ENCODE peak calls at places on chromosomes 3 and 15, in four cellular contexts. One of them, this sample, is unnamed.

GRCh38 chr15:85582719-85583089 is 202.3 kb downstream of the AKAP13 start:
- DNase-seq in SK-N-SH: peak; percentile 56
- DNase-seq in HepG2: no peak
- DNase-seq in K562: peak; percentile 46
- DNase-seq in this sample: no peak

GRCh38 chr3:45841380-45841700 is 579 bp downstream of the LZTFL1 start:
- DNase-seq in SK-N-SH: no peak
- DNase-seq in HepG2: peak; percentile 3
- DNase-seq in K562: no peak
- DNase-seq in this sample: no peak

GRCh38 chr3:113210608-113211369 is 568 bp upstream of the BOC start:
- DNase-seq in SK-N-SH: peak; percentile 29
- DNase-seq in K562: no peak
- DNase-seq in HepG2: no peak
- DNase-seq in this sample: peak; percentile 42

GRCh38 chr3:62229908-62230307 is 143.4 kb downstream of the FEZF2 start:
- DNase-seq in SK-N-SH: peak; percentile 40
- DNase-seq in K562: peak; percentile 16
- DNase-seq in HepG2: no peak
- DNase-seq in this sample: no peak

GRCh38 chr3:184336484-184337230 is 743 bp upstream of the FAM131A start:
- DNase-seq in K562: peak; percentile 66
- DNase-seq in SK-N-SH: peak; percentile 67
- DNase-seq in HepG2: peak; percentile 62
- DNase-seq in this sample: no peak

GRCh38 chr15:47294765-47295259 is 422.5 kb upstream of the SEMA6D start:
- DNase-seq in SK-N-SH: no peak
- DNase-seq in HepG2: no peak
- DNase-seq in K562: no peak
- DNase-seq in this sample: no peak

GRCh38 chr3:52536112-52536368 is 365 bp upstream of the UQCC5 start:
- DNase-seq in SK-N-SH: no peak
- DNase-seq in K562: no peak
- DNase-seq in HepG2: no peak
- DNase-seq in this sample: no peak

GRCh38 chr3:125048282-125048681 is 7.5 kb downstream of the HEG1 start:
- DNase-seq in K562: no peak
- DNase-seq in SK-N-SH: no peak
- DNase-seq in HepG2: no peak
- DNase-seq in this sample: no peak

GRCh38 chr15:84878504-84878903 is 6.0 kb upstream of the SLC28A1 start:
- DNase-seq in HepG2: peak; percentile 22
- DNase-seq in SK-N-SH: peak; percentile 70
- DNase-seq in K562: peak; percentile 78
- DNase-seq in this sample: peak; percentile 80

GRCh38 chr15:43325039-43325438 is 5.3 kb downstream of the LCMT2 start:
- DNase-seq in K562: no peak
- DNase-seq in SK-N-SH: no peak
- DNase-seq in HepG2: no peak
- DNase-seq in this sample: no peak

GRCh38 chr15:99452728-99453643 is 112.8 kb upstream of the MEF2A start:
- DNase-seq in HepG2: peak; percentile 30
- DNase-seq in K562: no peak
- DNase-seq in SK-N-SH: peak; percentile 26
- DNase-seq in this sample: no peak

GRCh38 chr3:34111361-34111760 is 312.9 kb downstream of the PDCD6IP start:
- DNase-seq in SK-N-SH: no peak
- DNase-seq in K562: no peak
- DNase-seq in HepG2: no peak
- DNase-seq in this sample: no peak

GRCh38 chr15:49758856-49759255 is 138.0 kb downstream of the DTWD1 start:
- DNase-seq in SK-N-SH: no peak
- DNase-seq in HepG2: no peak
- DNase-seq in K562: no peak
- DNase-seq in this sample: no peak

GRCh38 chr15:35566991-35567390 is 21.0 kb upstream of the DPH6 start:
- DNase-seq in SK-N-SH: no peak
- DNase-seq in HepG2: no peak
- DNase-seq in K562: no peak
- DNase-seq in this sample: no peak

GRCh38 chr15:74844319-74845207 is 1.6 kb upstream of the ULK3 start:
- DNase-seq in HepG2: no peak
- DNase-seq in K562: no peak
- DNase-seq in SK-N-SH: peak; percentile 24
- DNase-seq in this sample: no peak

GRCh38 chr3:18046131-18046530 is 303.7 kb upstream of the TBC1D5 start:
- DNase-seq in SK-N-SH: no peak
- DNase-seq in K562: no peak
- DNase-seq in HepG2: no peak
- DNase-seq in this sample: no peak

GRCh38 chr3:127525373-127525772 is 65.2 kb downstream of the TPRA1 start:
- DNase-seq in HepG2: peak; percentile 27
- DNase-seq in K562: peak; percentile 30
- DNase-seq in SK-N-SH: no peak
- DNase-seq in this sample: no peak

GRCh38 chr3:197050511-197050910 is 20.9 kb upstream of the MELTF start:
- DNase-seq in HepG2: no peak
- DNase-seq in K562: no peak
- DNase-seq in SK-N-SH: no peak
- DNase-seq in this sample: no peak

GRCh38 chr3:65285956-65286355 is 598.2 kb upstream of the ADAMTS9 start:
- DNase-seq in HepG2: no peak
- DNase-seq in K562: no peak
- DNase-seq in SK-N-SH: no peak
- DNase-seq in this sample: no peak

GRCh38 chr15:60945196-60945595 is 283.9 kb downstream of the RORA start:
- DNase-seq in K562: no peak
- DNase-seq in SK-N-SH: peak; percentile 87
- DNase-seq in HepG2: no peak
- DNase-seq in this sample: no peak

GRCh38 chr3:138694287-138695007 is 85.9 kb downstream of the FAIM start:
- DNase-seq in K562: peak; percentile 53
- DNase-seq in HepG2: no peak
- DNase-seq in SK-N-SH: no peak
- DNase-seq in this sample: no peak

GRCh38 chr3:99678023-99678422 is 39.6 kb downstream of the COL8A1 start:
- DNase-seq in K562: no peak
- DNase-seq in HepG2: no peak
- DNase-seq in SK-N-SH: no peak
- DNase-seq in this sample: no peak
- TF ChIP-seq FOXJ3 in K562: no peak
- TF ChIP-seq FOXJ3 in HepG2: no peak
- TF ChIP-seq FOXJ3 in SK-N-SH: no peak
- TF ChIP-seq FOXJ3 in this sample: no peak

DNA sequence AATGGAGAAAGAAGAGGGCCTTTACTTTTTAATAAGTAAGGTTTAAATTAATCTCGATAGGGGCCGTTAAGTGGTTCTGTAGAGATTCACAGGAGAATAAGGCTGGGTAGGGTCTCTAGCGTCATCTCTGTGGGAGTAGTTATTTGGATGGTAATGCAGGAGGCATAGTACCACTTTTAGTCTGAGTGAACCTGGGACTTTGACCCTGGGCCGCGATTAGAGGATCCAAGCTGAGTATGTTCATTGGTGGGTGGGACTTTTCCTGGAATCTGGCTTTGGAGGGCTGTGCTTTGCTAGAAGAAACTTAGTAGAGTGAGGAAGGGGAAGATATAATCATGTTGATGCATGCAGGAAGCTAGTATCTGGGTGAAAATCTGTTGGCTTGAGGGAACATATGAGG is 4.0 kb downstream of the LPP start:
- DNase-seq in HepG2: peak; percentile 78
- DNase-seq in SK-N-SH: no peak
- DNase-seq in K562: no peak
- DNase-seq in this sample: no peak
- TF ChIP-seq FOXJ3 in HepG2: no peak
- TF ChIP-seq FOXJ3 in SK-N-SH: no peak
- TF ChIP-seq FOXJ3 in K562: no peak
- TF ChIP-seq FOXJ3 in this sample: no peak

DNA sequence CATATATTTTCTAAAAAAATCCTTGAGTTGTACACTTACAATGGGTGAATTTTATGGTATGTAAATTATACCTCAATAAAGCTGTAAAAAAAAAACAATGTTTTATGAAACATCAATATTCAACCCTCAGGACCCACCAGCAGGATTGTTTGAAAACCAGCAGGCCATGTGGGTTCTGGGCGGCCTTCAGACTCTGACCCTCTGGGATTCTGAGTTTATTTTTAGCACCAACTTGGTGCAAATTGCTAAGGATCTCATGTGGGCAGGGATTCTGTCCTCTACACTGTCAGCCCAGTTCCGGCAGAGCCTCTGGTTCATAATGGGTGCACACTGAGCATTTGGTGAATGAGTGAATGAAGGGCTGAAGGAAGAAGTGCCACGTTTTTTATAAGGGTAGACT is 24.1 kb upstream of the TSEN2 start:
- DNase-seq in SK-N-SH: no peak
- DNase-seq in HepG2: no peak
- DNase-seq in K562: no peak
- DNase-seq in this sample: no peak
- TF ChIP-seq FOXJ3 in SK-N-SH: no peak
- TF ChIP-seq FOXJ3 in HepG2: no peak
- TF ChIP-seq FOXJ3 in K562: no peak
- TF ChIP-seq FOXJ3 in this sample: no peak

GRCh38 chr3:85721409-85722145 is 762.8 kb downstream of the CADM2 start:
- DNase-seq in HepG2: no peak
- DNase-seq in K562: no peak
- DNase-seq in SK-N-SH: no peak
- DNase-seq in this sample: no peak

GRCh38 chr3:85725809-85726208 is 767.0 kb downstream of the CADM2 start:
- DNase-seq in HepG2: peak; percentile 7
- DNase-seq in SK-N-SH: no peak
- DNase-seq in K562: no peak
- DNase-seq in this sample: no peak

GRCh38 chr3:85726241-85726640 is 767.5 kb downstream of the CADM2 start:
- DNase-seq in SK-N-SH: no peak
- DNase-seq in K562: no peak
- DNase-seq in HepG2: peak; percentile 89
- DNase-seq in this sample: no peak
- TF ChIP-seq FOXJ3 in SK-N-SH: no peak
- TF ChIP-seq FOXJ3 in K562: no peak
- TF ChIP-seq FOXJ3 in HepG2: no peak
- TF ChIP-seq FOXJ3 in this sample: no peak

GRCh38 chr3:190366145-190366544 is 21.8 kb upstream of the CLDN16 start:
- DNase-seq in K562: no peak
- DNase-seq in SK-N-SH: no peak
- DNase-seq in HepG2: no peak
- DNase-seq in this sample: no peak
- TF ChIP-seq FOXJ3 in K562: no peak
- TF ChIP-seq FOXJ3 in SK-N-SH: no peak
- TF ChIP-seq FOXJ3 in HepG2: no peak
- TF ChIP-seq FOXJ3 in this sample: no peak

GRCh38 chr3:31251083-31251482 is 281.6 kb upstream of the STT3B start:
- DNase-seq in SK-N-SH: no peak
- DNase-seq in HepG2: no peak
- DNase-seq in K562: no peak
- DNase-seq in this sample: no peak

GRCh38 chr3:31255007-31255603 is 277.6 kb upstream of the STT3B start:
- DNase-seq in K562: no peak
- DNase-seq in SK-N-SH: no peak
- DNase-seq in HepG2: peak; percentile 20
- DNase-seq in this sample: no peak

GRCh38 chr3:31252216-31253185 is 280.2 kb upstream of the STT3B start:
- DNase-seq in K562: no peak
- DNase-seq in SK-N-SH: no peak
- DNase-seq in HepG2: no peak
- DNase-seq in this sample: no peak

GRCh38 chr3:31254483-31254882 is 278.2 kb upstream of the STT3B start:
- DNase-seq in SK-N-SH: no peak
- DNase-seq in K562: no peak
- DNase-seq in HepG2: no peak
- DNase-seq in this sample: no peak

GRCh38 chr3:31253782-31254181 is 278.9 kb upstream of the STT3B start:
- DNase-seq in K562: no peak
- DNase-seq in HepG2: no peak
- DNase-seq in SK-N-SH: no peak
- DNase-seq in this sample: no peak
- TF ChIP-seq FOXJ3 in K562: no peak
- TF ChIP-seq FOXJ3 in HepG2: no peak
- TF ChIP-seq FOXJ3 in SK-N-SH: no peak
- TF ChIP-seq FOXJ3 in this sample: no peak

DNA sequence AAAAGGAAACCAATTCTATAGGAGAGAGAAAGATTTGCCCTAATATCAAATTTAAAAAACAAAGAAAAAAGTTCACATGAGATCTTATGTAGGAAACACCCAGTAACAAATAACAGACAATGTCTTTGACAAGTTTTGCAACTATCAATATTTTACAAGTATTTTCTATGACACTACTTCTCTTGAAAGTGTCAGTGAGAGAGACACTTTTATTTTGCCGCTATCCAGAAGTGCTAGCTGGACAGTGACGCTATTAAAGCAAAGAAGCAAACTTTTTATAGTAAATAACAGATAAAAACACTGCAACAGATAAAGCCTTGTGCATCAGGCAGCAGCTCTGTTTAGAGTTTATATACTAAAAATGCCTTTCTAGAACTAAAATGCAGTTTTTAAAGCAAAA is 13.3 kb downstream of the LYSMD2 start:
- DNase-seq in K562: no peak
- DNase-seq in HepG2: no peak
- DNase-seq in SK-N-SH: no peak
- DNase-seq in this sample: no peak
- TF ChIP-seq FOXJ3 in K562: no peak
- TF ChIP-seq FOXJ3 in HepG2: no peak
- TF ChIP-seq FOXJ3 in SK-N-SH: no peak
- TF ChIP-seq FOXJ3 in this sample: no peak

DNA sequence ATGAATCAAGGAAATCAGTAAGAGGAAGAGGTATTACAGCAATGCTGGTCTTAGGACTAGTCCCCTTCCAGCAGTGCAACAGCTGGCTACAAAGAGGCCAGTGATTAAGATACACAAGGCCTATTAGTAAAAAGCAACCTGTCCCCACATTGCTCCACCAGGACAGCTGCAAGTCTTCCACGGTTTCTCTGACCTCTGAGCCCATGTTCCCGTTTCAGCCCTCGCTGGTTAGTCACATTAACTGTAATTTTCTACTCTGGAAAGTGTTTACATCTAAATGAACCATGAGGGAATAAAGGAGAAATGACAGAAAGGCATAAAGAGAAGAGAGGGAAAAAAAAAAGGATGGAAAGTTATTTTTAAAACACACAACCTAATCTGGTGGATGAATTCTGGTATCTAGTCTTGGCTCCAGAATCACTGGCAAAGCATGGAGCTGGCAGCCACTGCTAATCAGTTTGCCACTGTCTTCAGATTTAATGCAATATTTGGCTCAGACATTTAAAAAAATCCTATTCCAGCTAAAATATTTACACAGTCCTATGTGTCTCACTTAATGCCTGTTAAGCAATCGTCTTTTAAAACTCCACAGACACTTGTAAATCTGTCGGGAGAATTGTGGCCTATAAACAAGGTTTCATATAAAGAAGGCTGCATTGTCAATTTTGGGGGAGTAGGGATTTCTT is 154.9 kb downstream of the GREM1 start:
- DNase-seq in SK-N-SH: no peak
- DNase-seq in K562: no peak
- DNase-seq in HepG2: no peak
- DNase-seq in this sample: no peak
- TF ChIP-seq FOXJ3 in SK-N-SH: no peak
- TF ChIP-seq FOXJ3 in K562: no peak
- TF ChIP-seq FOXJ3 in HepG2: no peak
- TF ChIP-seq FOXJ3 in this sample: no peak

This sample was measured in WTC11.